ENCODE peak calls at places on chromosomes 3 and 15, in seven cellular contexts. S is upper lobe of right lung; X is HCT116; D is uterus; P is endothelial cell of umbilical vein; T is CD8-positive, alpha-beta T cell; W is A549. Z is an unnamed sample.

GRCh38 chr3:150760431-150761200 is 2.4 kb downstream of the SIAH2 start:
- DNase-seq in D (no peak), P (no peak), T (no peak), S (no peak), X (no peak), W (no peak), Z (no peak)

GRCh38 chr15:89399390-89400120 is 64.9 kb upstream of the POLG start:
- DNase-seq in W (peak), X (no peak), P (no peak), T (no peak), S (no peak), D (no peak), Z (no peak)

GRCh38 chr15:42808921-42809320 is 72.0 kb upstream of the CDAN1 start:
- DNase-seq in X (no peak), P (no peak), W (no peak), S (no peak), D (no peak), T (no peak), Z (no peak)

GRCh38 chr3:52800079-52800478 is 5.5 kb downstream of the ITIH3 start:
- DNase-seq in S (no peak), T (no peak), X (no peak), W (no peak), P (no peak), D (no peak), Z (no peak)

GRCh38 chr3:13782501-13782900 is 97.4 kb downstream of the WNT7A start:
- DNase-seq in X (no peak), P (peak), T (no peak), W (no peak), S (no peak), D (no peak), Z (no peak)

GRCh38 chr3:112681822-112682325 is 40.9 kb upstream of the CCDC80 start:
- DNase-seq in X (no peak), D (no peak), W (no peak), T (no peak), P (peak), S (no peak), Z (peak)

GRCh38 chr15:25481208-25481862 is 42.5 kb upstream of the UBE3A start:
- DNase-seq in W (no peak), D (no peak), S (no peak), T (no peak), P (no peak), X (no peak), Z (no peak)

GRCh38 chr3:189908646-189909045 is 212.1 kb downstream of the P3H2 start:
- DNase-seq in W (peak), T (no peak), D (no peak), S (no peak), P (peak), X (no peak), Z (peak)

GRCh38 chr3:104933981-104934380 is 432.7 kb upstream of the ALCAM start:
- DNase-seq in D (no peak), X (no peak), P (no peak), S (no peak), T (no peak), W (no peak), Z (no peak)

GRCh38 chr15:68700395-68701123 is 120.1 kb downstream of the ANP32A start:
- DNase-seq in W (no peak), X (no peak), P (peak), D (peak), T (no peak), S (no peak), Z (no peak)

GRCh38 chr3:66280304-66280703 is 59.5 kb downstream of the SLC25A26 start:
- DNase-seq in P (no peak), S (no peak), X (no peak), D (no peak), T (no peak), W (no peak), Z (no peak)

GRCh38 chr3:89256395-89256794 is 149.0 kb downstream of the EPHA3 start:
- DNase-seq in P (no peak), W (no peak), D (no peak), S (no peak), T (no peak), X (no peak), Z (no peak)

GRCh38 chr15:99454941-99455795 is 110.6 kb upstream of the MEF2A start:
- DNase-seq in P (peak), X (peak), D (peak), W (peak), T (no peak), S (peak), Z (peak)

GRCh38 chr15:42138968-42139386 is 17.5 kb downstream of the PLA2G4F start:
- DNase-seq in W (no peak), D (no peak), X (no peak), S (peak), T (no peak), P (no peak), Z (no peak)

GRCh38 chr3:65483475-65483874 is 555.2 kb downstream of the MAGI1 start:
- DNase-seq in T (no peak), D (peak), W (no peak), S (peak), X (no peak), P (peak), Z (peak)

GRCh38 chr3:1726741-1727140 is 371.9 kb upstream of the CNTN4 start:
- DNase-seq in P (no peak), W (no peak), X (no peak), S (no peak), T (no peak), D (no peak), Z (no peak)

GRCh38 chr15:41648770-41649169 is 11.4 kb upstream of the MGA start:
- DNase-seq in P (no peak), X (no peak), W (no peak), D (no peak), T (no peak), S (no peak), Z (no peak)

GRCh38 chr3:197958346-197958745 is 1.7 kb upstream of the LMLN start:
- DNase-seq in D (no peak), X (no peak), S (no peak), W (no peak), P (no peak), T (no peak), Z (no peak)
- H3K4me3 ChIP-seq in D (no peak), X (no peak), S (no peak), W (no peak), P (no peak), T (no peak), Z (no peak)

DNA sequence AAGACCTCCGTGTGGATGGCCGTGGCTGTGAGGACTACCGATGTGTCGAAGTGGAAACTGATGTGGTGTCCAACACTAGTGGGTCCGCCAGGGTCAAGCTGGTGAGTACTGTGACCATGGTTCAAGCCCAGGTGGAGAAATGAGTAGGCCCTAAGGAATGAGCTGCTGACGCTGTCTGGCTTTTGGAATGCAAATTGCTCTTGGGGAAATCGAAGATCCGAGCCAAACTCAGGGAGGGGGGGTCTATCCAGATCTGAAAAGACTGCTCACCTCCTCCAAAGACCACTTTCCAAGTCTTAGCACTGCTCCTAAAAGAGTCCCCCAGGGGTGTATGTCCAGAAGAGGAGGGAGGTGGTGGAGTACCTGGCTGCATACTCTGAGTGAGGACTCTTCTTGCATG is 13.1 kb downstream of the EXOSC7 start:
- DNase-seq in T (no peak), W (no peak), X (no peak), S (no peak), P (no peak), D (no peak), Z (no peak)
- TF ChIP-seq CTCF in T (no peak), W (no peak), X (no peak), S (no peak), P (no peak), D (no peak), Z (no peak)

GRCh38 chr15:91261345-91261744 is 161.3 kb downstream of the SV2B start:
- DNase-seq in T (no peak), P (no peak), S (no peak), X (no peak), D (no peak), W (no peak), Z (no peak)

GRCh38 chr15:91265431-91265940 is 165.4 kb downstream of the SV2B start:
- DNase-seq in T (no peak), P (no peak), X (no peak), W (no peak), D (no peak), S (no peak), Z (no peak)

GRCh38 chr15:91268510-91268909 is 168.5 kb downstream of the SV2B start:
- DNase-seq in S (no peak), D (no peak), X (peak), P (no peak), T (no peak), W (peak), Z (no peak)

GRCh38 chr15:91264651-91265351 is 164.7 kb downstream of the SV2B start:
- DNase-seq in W (no peak), S (no peak), D (no peak), P (no peak), T (no peak), X (no peak), Z (no peak)

GRCh38 chr15:91263632-91264477 is 163.8 kb downstream of the SV2B start:
- DNase-seq in P (no peak), T (no peak), W (no peak), X (no peak), S (no peak), D (peak), Z (no peak)
- H3K4me3 ChIP-seq in P (no peak), T (no peak), W (no peak), X (no peak), S (no peak), D (peak), Z (no peak)

GRCh38 chr3:33915796-33916589 is 117.6 kb downstream of the PDCD6IP start:
- DNase-seq in T (no peak), S (no peak), D (no peak), W (peak), X (no peak), P (no peak), Z (no peak)
- TF ChIP-seq CTCF in T (no peak), S (peak), D (no peak), W (peak), X (no peak), P (no peak), Z (peak)

GRCh38 chr3:56894912-56895431 is 93.2 kb upstream of the ARHGEF3 start:
- DNase-seq in D (peak), W (no peak), T (no peak), P (no peak), X (no peak), S (no peak), Z (no peak)
- H3K4me3 ChIP-seq in D (no peak), W (no peak), T (no peak), P (no peak), X (no peak), S (no peak), Z (no peak)

GRCh38 chr15:44193651-44194396 is 1.2 kb downstream of the FRMD5 start:
- DNase-seq in P (peak), S (no peak), D (no peak), T (no peak), X (no peak), W (no peak), Z (no peak)

GRCh38 chr15:44199393-44199792 is 4.3 kb upstream of the FRMD5 start:
- DNase-seq in W (no peak), D (no peak), T (no peak), S (no peak), X (no peak), P (no peak), Z (no peak)

GRCh38 chr15:44194397-44195150 is 497 bp downstream of the FRMD5 start:
- DNase-seq in W (peak), D (peak), P (peak), X (no peak), T (peak), S (peak), Z (no peak)

GRCh38 chr15:44195151-44195740 is at the start of gene FRMD5:
- DNase-seq in T (peak), D (peak), X (peak), W (peak), P (peak), S (peak), Z (peak)
- TF ChIP-seq CTCF in T (no peak), D (peak), X (peak), W (no peak), P (peak), S (no peak), Z (peak)

GRCh38 chr3:179528786-179529185 is 33.9 kb upstream of the ACTL6A start:
- DNase-seq in T (no peak), S (no peak), W (no peak), X (no peak), P (peak), D (no peak), Z (no peak)

GRCh38 chr3:179526482-179526881 is 36.2 kb upstream of the ACTL6A start:
- DNase-seq in S (no peak), D (no peak), T (no peak), P (no peak), W (no peak), X (no peak), Z (no peak)

GRCh38 chr3:179526989-179527391 is 35.7 kb upstream of the ACTL6A start:
- DNase-seq in S (no peak), T (no peak), D (peak), W (peak), X (no peak), P (peak), Z (no peak)
- H3K4me3 ChIP-seq in S (no peak), T (no peak), D (no peak), W (no peak), X (no peak), P (peak), Z (peak)